ENCODE peak calls at places on chromosomes 5 and 9, in eight cellular contexts. P is heart left ventricle, X is HCT116, H is fibroblast of pulmonary artery, Z is AG09309, Q is AG04450, M is ovary, L is BJ. N is an unnamed sample.

GRCh38 chr9:127973169-127974001 is 7.4 kb downstream of the EEIG1 start:
- DNase-seq in P (no peak), X (no peak), H (no peak), Z (no peak), Q (no peak), M (no peak), L (no peak), N (no peak)

GRCh38 chr9:19969721-19970120 is 180.9 kb upstream of the SLC24A2 start:
- DNase-seq in P (no peak), X (no peak), H (peak; percentile 64), Z (no peak), Q (no peak), M (no peak), L (no peak), N (peak; percentile 83)

GRCh38 chr5:140327589-140327988 is 18.8 kb downstream of the HBEGF start:
- DNase-seq in P (no peak), X (no peak), H (peak; percentile 75), Z (no peak), Q (no peak), M (no peak), L (no peak), N (no peak)

GRCh38 chr9:98311541-98311940 is 56.1 kb upstream of the TBC1D2 start:
- DNase-seq in P (no peak), X (no peak), H (no peak), Z (no peak), Q (no peak), M (no peak), L (no peak), N (no peak)

GRCh38 chr9:27590636-27591035 is 17.4 kb upstream of the C9orf72 start:
- DNase-seq in P (no peak), X (no peak), H (no peak), Z (no peak), Q (no peak), M (no peak), L (no peak), N (peak; percentile 32)

GRCh38 chr5:3155717-3156116 is 404.2 kb upstream of the IRX2 start:
- DNase-seq in P (no peak), X (no peak), H (no peak), Z (no peak), Q (no peak), M (no peak), L (no peak), N (no peak)

GRCh38 chr5:27594141-27594540 is 555.8 kb upstream of the CDH9 start:
- DNase-seq in P (no peak), X (no peak), H (no peak), Z (no peak), Q (no peak), M (no peak), L (no peak), N (no peak)

GRCh38 chr5:108421713-108422112 is 39.8 kb upstream of the FBXL17 start:
- DNase-seq in P (no peak), X (no peak), H (no peak), Z (no peak), Q (no peak), M (no peak), L (no peak), N (peak; percentile 32)

GRCh38 chr9:36250079-36250478 is 8.2 kb downstream of the GNE start:
- DNase-seq in P (no peak), X (no peak), H (no peak), Z (no peak), Q (no peak), M (no peak), L (no peak), N (peak; percentile 74)

GRCh38 chr9:91033270-91033669 is 231.7 kb downstream of the SYK start:
- DNase-seq in P (no peak), X (no peak), H (no peak), Z (no peak), Q (no peak), M (no peak), L (no peak), N (no peak)

GRCh38 chr5:125228358-125228757 is 481.9 kb upstream of the ZNF608 start:
- DNase-seq in P (no peak), X (no peak), H (no peak), Z (no peak), Q (no peak), M (no peak), L (no peak), N (no peak)

GRCh38 chr9:100098241-100098886 is 436 bp downstream of the ERP44 start:
- DNase-seq in P (peak; percentile 37), X (peak; percentile 65), H (peak; percentile 50), Z (no peak), Q (peak; percentile 6), M (peak; percentile 44), L (no peak), N (peak; percentile 92)

GRCh38 chr9:120668399-120668798 is 45.9 kb downstream of the MEGF9 start:
- DNase-seq in P (no peak), X (no peak), H (no peak), Z (no peak), Q (no peak), M (no peak), L (no peak), N (no peak)

GRCh38 chr9:133578524-133579230 is 30.5 kb downstream of the FAM163B start:
- DNase-seq in P (no peak), X (no peak), H (no peak), Z (no peak), Q (no peak), M (peak; percentile 40), L (no peak), N (no peak)

GRCh38 chr9:27344776-27345175 is 47.8 kb upstream of the EQTN start:
- DNase-seq in P (no peak), X (no peak), H (no peak), Z (no peak), Q (no peak), M (no peak), L (no peak), N (no peak)

GRCh38 chr9:68941780-68942459 is 72.0 kb downstream of the PRKACG start:
- DNase-seq in P (no peak), X (no peak), H (no peak), Z (no peak), Q (no peak), M (no peak), L (no peak), N (no peak)

GRCh38 chr9:20941177-20941690 is 90.2 kb downstream of the HACD4 start:
- DNase-seq in P (peak; percentile 34), X (peak; percentile 62), H (peak; percentile 78), Z (no peak), Q (peak; percentile 36), M (peak; percentile 41), L (no peak), N (peak; percentile 83)

GRCh38 chr5:43044181-43044914 is 4.2 kb upstream of the ANXA2R start:
- DNase-seq in P (no peak), X (no peak), H (peak; percentile 31), Z (no peak), Q (no peak), M (peak; percentile 39), L (no peak), N (no peak)
- H3K4me3 ChIP-seq in P (no peak overlapping the region), X (no peak overlapping the region), H (peak overlapping the region; percentile 47), Z (peak overlapping the region; percentile 41), Q (peak overlapping the region; percentile 67), M (no peak overlapping the region), L (peak overlapping the region; percentile 28), N (no peak overlapping the region)

DNA sequence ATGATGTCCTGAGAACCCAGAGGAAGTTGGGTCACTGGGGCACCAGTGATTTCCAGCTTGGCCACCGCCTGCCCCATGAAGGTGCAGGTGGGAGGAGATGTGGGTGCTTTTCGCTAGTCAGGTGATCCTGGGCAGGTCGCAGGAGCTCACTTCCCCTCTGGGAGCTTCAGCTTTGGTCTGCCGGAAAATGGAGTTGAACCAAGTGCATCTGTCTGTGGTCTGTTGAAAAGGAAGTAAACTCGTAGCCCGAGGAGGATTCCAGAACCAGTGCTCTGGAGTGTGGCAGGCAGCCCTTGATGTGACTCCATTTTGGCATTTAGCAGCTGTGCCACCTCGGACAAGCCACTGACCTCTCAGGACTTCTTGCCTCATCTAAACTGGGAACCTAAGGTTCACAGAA is 81.8 kb upstream of the HRH2 start:
- DNase-seq in P (no peak), X (no peak), H (no peak), Z (no peak), Q (no peak), M (no peak), L (no peak), N (no peak)
- TF ChIP-seq CTCF in P (no peak), X (no peak), H (no peak), Z (no peak), Q (no peak), M (no peak), L (no peak), N (no peak)

GRCh38 chr5:156670615-156671014 is 179.5 kb upstream of the PPP1R2B start:
- DNase-seq in P (no peak), X (no peak), H (no peak), Z (no peak), Q (no peak), M (no peak), L (no peak), N (no peak)
- H3K4me3 ChIP-seq in P (no peak overlapping the region), X (no peak overlapping the region), H (no peak overlapping the region), Z (no peak overlapping the region), Q (no peak overlapping the region), M (no peak overlapping the region), L (no peak overlapping the region), N (no peak overlapping the region)

GRCh38 chr5:60687927-60688720 is 11.8 kb downstream of the DEPDC1B start:
- DNase-seq in P (no peak), X (no peak), H (peak; percentile 70), Z (no peak), Q (peak; percentile 34), M (no peak), L (no peak), N (peak; percentile 80)
- TF ChIP-seq CTCF in P (no peak), X (peak; percentile 44), H (peak; percentile 51), Z (peak; percentile 46), Q (peak; percentile 65), M (no peak), L (peak; percentile 51), N (peak; percentile 51)

DNA sequence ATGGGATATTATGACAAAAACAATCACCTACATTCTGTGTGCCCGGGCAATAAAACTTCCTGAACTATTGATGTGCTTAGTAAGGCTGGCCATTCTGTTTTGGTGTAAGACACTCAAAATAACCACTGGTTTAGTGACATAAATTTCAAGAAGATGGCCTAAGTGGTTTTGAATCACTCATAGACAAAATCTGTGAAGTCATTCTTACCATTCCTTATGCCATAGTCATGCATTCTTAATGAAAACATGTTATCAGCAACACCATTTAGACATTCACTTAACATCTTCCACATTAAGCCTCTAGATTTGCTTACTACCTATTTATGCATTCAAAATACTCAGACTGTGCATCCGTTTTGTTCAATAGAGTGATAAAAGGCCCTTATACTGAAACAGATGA is 848.7 kb upstream of the DMAC1 start:
- DNase-seq in P (no peak), X (no peak), H (no peak), Z (no peak), Q (no peak), M (no peak), L (no peak), N (no peak)
- H3K4me3 ChIP-seq in P (no peak overlapping the region), X (no peak overlapping the region), H (no peak overlapping the region), Z (no peak overlapping the region), Q (no peak overlapping the region), M (no peak overlapping the region), L (no peak overlapping the region), N (no peak overlapping the region)

N was measured in epithelial cell of esophagus.